ENCODE peak calls at places on chromosome 4, in eight cellular contexts. One of them, this sample, is unnamed.

GRCh38 chr4:4379540-4380087 is 7.3 kb upstream of the NSG1 start:
- DNase-seq in NCI-H146: no peak
- DNase-seq in KG1: no peak
- DNase-seq in non-pigmented ciliary epithelial cell: no peak
- DNase-seq in occipital lobe: no peak
- DNase-seq in activated CD8-positive, alpha-beta T cell treated with anti-CD3 and anti-CD28 coated beads, Interleukin-2, amount 10 ng/mL, durations not matched to agents 7 days and 5 days: no peak
- DNase-seq in GM10248: no peak
- DNase-seq in amniotic epithelial cell: no peak
- DNase-seq in this sample: no peak

GRCh38 chr4:155759372-155760252 is 791 bp downstream of the GUCY1B1 start:
- DNase-seq in activated CD8-positive, alpha-beta T cell treated with anti-CD3 and anti-CD28 coated beads, Interleukin-2, amount 10 ng/mL, durations not matched to agents 7 days and 5 days: no peak
- DNase-seq in GM10248: peak; percentile 73
- DNase-seq in non-pigmented ciliary epithelial cell: no peak
- DNase-seq in occipital lobe: peak; percentile 42
- DNase-seq in NCI-H146: no peak
- DNase-seq in amniotic epithelial cell: peak; percentile 78
- DNase-seq in KG1: no peak
- DNase-seq in this sample: peak; percentile 23

GRCh38 chr4:128831526-128832252 is 22.2 kb downstream of the JADE1 start:
- DNase-seq in occipital lobe: peak; percentile 25
- DNase-seq in activated CD8-positive, alpha-beta T cell treated with anti-CD3 and anti-CD28 coated beads, Interleukin-2, amount 10 ng/mL, durations not matched to agents 7 days and 5 days: no peak
- DNase-seq in GM10248: peak; percentile 54
- DNase-seq in NCI-H146: peak; percentile 58
- DNase-seq in non-pigmented ciliary epithelial cell: no peak
- DNase-seq in amniotic epithelial cell: peak; percentile 30
- DNase-seq in KG1: no peak
- DNase-seq in this sample: no peak

GRCh38 chr4:109183851-109184345 is 118.6 kb downstream of the COL25A1 start:
- DNase-seq in GM10248: no peak
- DNase-seq in activated CD8-positive, alpha-beta T cell treated with anti-CD3 and anti-CD28 coated beads, Interleukin-2, amount 10 ng/mL, durations not matched to agents 7 days and 5 days: no peak
- DNase-seq in amniotic epithelial cell: no peak
- DNase-seq in occipital lobe: no peak
- DNase-seq in KG1: no peak
- DNase-seq in NCI-H146: no peak
- DNase-seq in non-pigmented ciliary epithelial cell: no peak
- DNase-seq in this sample: no peak

GRCh38 chr4:24382381-24382780 is 202.0 kb downstream of the DHX15 start:
- DNase-seq in amniotic epithelial cell: no peak
- DNase-seq in non-pigmented ciliary epithelial cell: peak; percentile 15
- DNase-seq in GM10248: no peak
- DNase-seq in occipital lobe: no peak
- DNase-seq in activated CD8-positive, alpha-beta T cell treated with anti-CD3 and anti-CD28 coated beads, Interleukin-2, amount 10 ng/mL, durations not matched to agents 7 days and 5 days: no peak
- DNase-seq in KG1: no peak
- DNase-seq in NCI-H146: no peak
- DNase-seq in this sample: peak; percentile 76

GRCh38 chr4:94678896-94679295 is 78.9 kb upstream of the BMPR1B start:
- DNase-seq in occipital lobe: no peak
- DNase-seq in KG1: no peak
- DNase-seq in GM10248: no peak
- DNase-seq in NCI-H146: no peak
- DNase-seq in activated CD8-positive, alpha-beta T cell treated with anti-CD3 and anti-CD28 coated beads, Interleukin-2, amount 10 ng/mL, durations not matched to agents 7 days and 5 days: no peak
- DNase-seq in amniotic epithelial cell: no peak
- DNase-seq in non-pigmented ciliary epithelial cell: no peak
- DNase-seq in this sample: no peak

GRCh38 chr4:3436798-3437581 is 4.8 kb upstream of the HGFAC start:
- DNase-seq in occipital lobe: no peak
- DNase-seq in amniotic epithelial cell: peak; percentile 31
- DNase-seq in NCI-H146: no peak
- DNase-seq in activated CD8-positive, alpha-beta T cell treated with anti-CD3 and anti-CD28 coated beads, Interleukin-2, amount 10 ng/mL, durations not matched to agents 7 days and 5 days: peak; percentile 25
- DNase-seq in GM10248: no peak
- DNase-seq in KG1: no peak
- DNase-seq in non-pigmented ciliary epithelial cell: no peak
- DNase-seq in this sample: no peak

GRCh38 chr4:123096038-123096437 is 173.6 kb upstream of the NUDT6 start:
- DNase-seq in NCI-H146: no peak
- DNase-seq in KG1: no peak
- DNase-seq in GM10248: no peak
- DNase-seq in non-pigmented ciliary epithelial cell: no peak
- DNase-seq in amniotic epithelial cell: peak; percentile 54
- DNase-seq in occipital lobe: no peak
- DNase-seq in activated CD8-positive, alpha-beta T cell treated with anti-CD3 and anti-CD28 coated beads, Interleukin-2, amount 10 ng/mL, durations not matched to agents 7 days and 5 days: no peak
- DNase-seq in this sample: no peak

GRCh38 chr4:76283900-76284299 is 22.6 kb upstream of the STBD1 start:
- DNase-seq in KG1: no peak
- DNase-seq in non-pigmented ciliary epithelial cell: no peak
- DNase-seq in occipital lobe: no peak
- DNase-seq in activated CD8-positive, alpha-beta T cell treated with anti-CD3 and anti-CD28 coated beads, Interleukin-2, amount 10 ng/mL, durations not matched to agents 7 days and 5 days: no peak
- DNase-seq in amniotic epithelial cell: no peak
- DNase-seq in GM10248: no peak
- DNase-seq in NCI-H146: no peak
- DNase-seq in this sample: no peak

GRCh38 chr4:93132631-93133030 is 695.9 kb upstream of the ATOH1 start:
- DNase-seq in activated CD8-positive, alpha-beta T cell treated with anti-CD3 and anti-CD28 coated beads, Interleukin-2, amount 10 ng/mL, durations not matched to agents 7 days and 5 days: no peak
- DNase-seq in amniotic epithelial cell: no peak
- DNase-seq in non-pigmented ciliary epithelial cell: no peak
- DNase-seq in KG1: no peak
- DNase-seq in GM10248: no peak
- DNase-seq in occipital lobe: no peak
- DNase-seq in NCI-H146: no peak
- DNase-seq in this sample: no peak

GRCh38 chr4:54558889-54559682 is 98.7 kb upstream of the KIT start:
- DNase-seq in non-pigmented ciliary epithelial cell: no peak
- DNase-seq in activated CD8-positive, alpha-beta T cell treated with anti-CD3 and anti-CD28 coated beads, Interleukin-2, amount 10 ng/mL, durations not matched to agents 7 days and 5 days: no peak
- DNase-seq in GM10248: no peak
- DNase-seq in NCI-H146: no peak
- DNase-seq in amniotic epithelial cell: no peak
- DNase-seq in occipital lobe: no peak
- DNase-seq in KG1: no peak
- DNase-seq in this sample: no peak

GRCh38 chr4:73603307-73603710 is 16.9 kb downstream of the RASSF6 start:
- DNase-seq in GM10248: peak; percentile 46
- DNase-seq in non-pigmented ciliary epithelial cell: peak; percentile 81
- DNase-seq in amniotic epithelial cell: peak; percentile 97
- DNase-seq in KG1: no peak
- DNase-seq in NCI-H146: no peak
- DNase-seq in activated CD8-positive, alpha-beta T cell treated with anti-CD3 and anti-CD28 coated beads, Interleukin-2, amount 10 ng/mL, durations not matched to agents 7 days and 5 days: no peak
- DNase-seq in occipital lobe: no peak
- DNase-seq in this sample: no peak

GRCh38 chr4:86948276-86948675 is 13.5 kb downstream of the AFF1 start:
- DNase-seq in NCI-H146: no peak
- DNase-seq in activated CD8-positive, alpha-beta T cell treated with anti-CD3 and anti-CD28 coated beads, Interleukin-2, amount 10 ng/mL, durations not matched to agents 7 days and 5 days: no peak
- DNase-seq in GM10248: no peak
- DNase-seq in amniotic epithelial cell: no peak
- DNase-seq in occipital lobe: no peak
- DNase-seq in non-pigmented ciliary epithelial cell: no peak
- DNase-seq in KG1: no peak
- DNase-seq in this sample: no peak

GRCh38 chr4:24368801-24369200 is 215.6 kb downstream of the DHX15 start:
- DNase-seq in amniotic epithelial cell: no peak
- DNase-seq in GM10248: no peak
- DNase-seq in non-pigmented ciliary epithelial cell: no peak
- DNase-seq in NCI-H146: no peak
- DNase-seq in KG1: no peak
- DNase-seq in occipital lobe: no peak
- DNase-seq in activated CD8-positive, alpha-beta T cell treated with anti-CD3 and anti-CD28 coated beads, Interleukin-2, amount 10 ng/mL, durations not matched to agents 7 days and 5 days: no peak
- DNase-seq in this sample: no peak

GRCh38 chr4:54228064-54228527 is 997 bp upstream of the PDGFRA start:
- DNase-seq in activated CD8-positive, alpha-beta T cell treated with anti-CD3 and anti-CD28 coated beads, Interleukin-2, amount 10 ng/mL, durations not matched to agents 7 days and 5 days: peak; percentile 52
- DNase-seq in non-pigmented ciliary epithelial cell: no peak
- DNase-seq in occipital lobe: peak; percentile 5
- DNase-seq in GM10248: peak; percentile 73
- DNase-seq in amniotic epithelial cell: peak; percentile 88
- DNase-seq in NCI-H146: no peak
- DNase-seq in KG1: no peak
- DNase-seq in this sample: peak; percentile 43

GRCh38 chr4:87975466-87975865 is at the start of gene SPP1:
- DNase-seq in activated CD8-positive, alpha-beta T cell treated with anti-CD3 and anti-CD28 coated beads, Interleukin-2, amount 10 ng/mL, durations not matched to agents 7 days and 5 days: peak; percentile 37
- DNase-seq in GM10248: peak; percentile 20
- DNase-seq in KG1: peak; percentile 68
- DNase-seq in NCI-H146: no peak
- DNase-seq in non-pigmented ciliary epithelial cell: no peak
- DNase-seq in amniotic epithelial cell: peak; percentile 53
- DNase-seq in occipital lobe: peak; percentile 68
- DNase-seq in this sample: peak; percentile 60

GRCh38 chr4:146510942-146511341 is 10.8 kb downstream of the SLC10A7 start:
- DNase-seq in NCI-H146: no peak
- DNase-seq in KG1: no peak
- DNase-seq in GM10248: no peak
- DNase-seq in occipital lobe: no peak
- DNase-seq in activated CD8-positive, alpha-beta T cell treated with anti-CD3 and anti-CD28 coated beads, Interleukin-2, amount 10 ng/mL, durations not matched to agents 7 days and 5 days: no peak
- DNase-seq in non-pigmented ciliary epithelial cell: no peak
- DNase-seq in amniotic epithelial cell: no peak
- DNase-seq in this sample: no peak

GRCh38 chr4:152594981-152595916 is 59.4 kb upstream of the FBXW7 start:
- DNase-seq in NCI-H146: no peak
- DNase-seq in amniotic epithelial cell: no peak
- DNase-seq in activated CD8-positive, alpha-beta T cell treated with anti-CD3 and anti-CD28 coated beads, Interleukin-2, amount 10 ng/mL, durations not matched to agents 7 days and 5 days: no peak
- DNase-seq in KG1: no peak
- DNase-seq in GM10248: no peak
- DNase-seq in occipital lobe: no peak
- DNase-seq in non-pigmented ciliary epithelial cell: no peak
- DNase-seq in this sample: no peak

GRCh38 chr4:53702334-53703266 is 111.3 kb upstream of the LNX1 start:
- DNase-seq in NCI-H146: peak; percentile 100
- DNase-seq in non-pigmented ciliary epithelial cell: no peak
- DNase-seq in activated CD8-positive, alpha-beta T cell treated with anti-CD3 and anti-CD28 coated beads, Interleukin-2, amount 10 ng/mL, durations not matched to agents 7 days and 5 days: peak; percentile 22
- DNase-seq in GM10248: peak; percentile 47
- DNase-seq in occipital lobe: peak; percentile 30
- DNase-seq in KG1: peak; percentile 15
- DNase-seq in amniotic epithelial cell: peak; percentile 44
- DNase-seq in this sample: peak; percentile 90

GRCh38 chr4:76095568-76095967 is 21.1 kb downstream of the ART3 start:
- DNase-seq in KG1: no peak
- DNase-seq in activated CD8-positive, alpha-beta T cell treated with anti-CD3 and anti-CD28 coated beads, Interleukin-2, amount 10 ng/mL, durations not matched to agents 7 days and 5 days: no peak
- DNase-seq in occipital lobe: no peak
- DNase-seq in GM10248: no peak
- DNase-seq in non-pigmented ciliary epithelial cell: no peak
- DNase-seq in amniotic epithelial cell: no peak
- DNase-seq in NCI-H146: no peak
- DNase-seq in this sample: no peak